ENCODE peak calls at places on chromosomes 5 and 9, in four cellular contexts. X, H, Z and T are unnamed samples.

GRCh38 chr5:39951070-39951469 is 526.3 kb upstream of the DAB2 start:
- DNase-seq in H (no peak), X (no peak), Z (no peak), T (no peak)

GRCh38 chr5:37951946-37952721 is 112.3 kb upstream of the GDNF start:
- DNase-seq in X (no peak), Z (no peak), H (no peak), T (no peak)

GRCh38 chr9:134189475-134190231 is 25.3 kb upstream of the RNU6ATAC start:
- DNase-seq in X (no peak), H (no peak), Z (no peak), T (no peak)

GRCh38 chr9:137759649-137760321 is 117.8 kb upstream of the CACNA1B start:
- DNase-seq in H (no peak), Z (no peak), X (no peak), T (peak)

GRCh38 chr5:140025736-140026135 is 17.4 kb downstream of the NRG2 start:
- DNase-seq in Z (no peak), X (no peak), H (no peak), T (no peak)

GRCh38 chr5:179211631-179212030 is 133.6 kb downstream of the ADAMTS2 start:
- DNase-seq in H (no peak), Z (no peak), X (no peak), T (no peak)

GRCh38 chr5:168822745-168823281 is 243.6 kb upstream of the PANK3 start:
- DNase-seq in X (peak), H (no peak), Z (peak), T (peak)

GRCh38 chr5:132500931-132501628 is 10.5 kb upstream of the IRF1 start:
- DNase-seq in Z (peak), H (no peak), X (peak), T (peak)

GRCh38 chr9:88660611-88661010 is 125.6 kb downstream of the NXNL2 start:
- DNase-seq in H (no peak), Z (peak), X (no peak), T (peak)

GRCh38 chr9:94882953-94883641 is 156.6 kb downstream of the AOPEP start:
- DNase-seq in H (no peak), Z (no peak), X (no peak), T (no peak)

GRCh38 chr5:102229685-102230084 is 66.4 kb downstream of the SLCO4C1 start:
- DNase-seq in Z (no peak), H (no peak), X (no peak), T (no peak)

GRCh38 chr5:180090098-180090768 is 18.7 kb upstream of the RNF130 start:
- DNase-seq in H (no peak), X (peak), Z (peak), T (peak)

GRCh38 chr5:174872271-174872670 is 147.9 kb downstream of the MSX2 start:
- DNase-seq in Z (peak), X (no peak), H (no peak), T (no peak)

GRCh38 chr9:92393686-92394085 is 10.7 kb downstream of the OGN start:
- DNase-seq in Z (no peak), H (no peak), X (no peak), T (no peak)

GRCh38 chr5:15620501-15620900 is 120.5 kb downstream of the FBXL7 start:
- DNase-seq in X (no peak), H (no peak), Z (peak), T (no peak)

GRCh38 chr5:160470437-160471341 is 49.0 kb downstream of the PTTG1 start:
- DNase-seq in H (no peak), X (peak), Z (peak), T (no peak)

GRCh38 chr5:89584339-89584956 is 701.5 kb upstream of the MEF2C start:
- DNase-seq in H (no peak), X (no peak), Z (peak), T (no peak)